ENCODE peak calls at places on chromosome 5, in eight cellular contexts. Z, U, J, N, T, M, C and E are unnamed samples.

GRCh38 chr5:6291961-6292360 is 86.4 kb downstream of the MED10 start:
- DNase-seq in Z (no peak), U (no peak), J (no peak), N (peak), T (peak), M (peak), C (peak), E (no peak)

GRCh38 chr5:134371834-134372340 is 518 bp downstream of the UBE2B start:
- DNase-seq in Z (peak), U (peak), J (peak), N (peak), T (peak), M (peak), C (peak), E (peak)

GRCh38 chr5:133249593-133249992 is 197.8 kb downstream of the HSPA4 start:
- DNase-seq in Z (no peak), U (no peak), J (no peak), N (no peak), T (no peak), M (no peak), C (peak), E (no peak)

GRCh38 chr5:33321026-33321425 is 119.7 kb upstream of the TARS1 start:
- DNase-seq in Z (no peak), U (peak), J (peak), N (peak), T (no peak), M (no peak), C (peak), E (no peak)

GRCh38 chr5:31692561-31693221 is 53.8 kb downstream of the PDZD2 start:
- DNase-seq in Z (no peak), U (no peak), J (no peak), N (no peak), T (no peak), M (no peak), C (no peak), E (no peak)

GRCh38 chr5:177495243-177496060 is 2.0 kb downstream of the PDLIM7 start:
- DNase-seq in Z (peak), U (peak), J (peak), N (peak), T (peak), M (peak), C (peak), E (peak)

GRCh38 chr5:44446399-44446798 is 57.2 kb upstream of the FGF10 start:
- DNase-seq in Z (no peak), U (no peak), J (no peak), N (no peak), T (no peak), M (no peak), C (no peak), E (no peak)

GRCh38 chr5:103487253-103487652 is 75.3 kb downstream of the NUDT12 start:
- DNase-seq in Z (no peak), U (no peak), J (peak), N (peak), T (no peak), M (no peak), C (no peak), E (no peak)

GRCh38 chr5:96658272-96658671 is 3.9 kb upstream of the CAST start:
- DNase-seq in Z (no peak), U (no peak), J (peak), N (no peak), T (no peak), M (no peak), C (no peak), E (no peak)

GRCh38 chr5:34436761-34437501 is 219.2 kb upstream of the RAI14 start:
- DNase-seq in Z (no peak), U (no peak), J (peak), N (no peak), T (no peak), M (no peak), C (no peak), E (no peak)

GRCh38 chr5:161138751-161139455 is 286.9 kb upstream of the ATP10B start:
- DNase-seq in Z (no peak), U (no peak), J (no peak), N (no peak), T (peak), M (no peak), C (no peak), E (no peak)

GRCh38 chr5:52922384-52922783 is 66.8 kb upstream of the ITGA2 start:
- DNase-seq in Z (no peak), U (no peak), J (peak), N (peak), T (no peak), M (no peak), C (peak), E (no peak)

GRCh38 chr5:157273131-157273556 is 7.2 kb downstream of the CYFIP2 start:
- DNase-seq in Z (peak), U (no peak), J (no peak), N (no peak), T (peak), M (no peak), C (no peak), E (no peak)

GRCh38 chr5:111783537-111783936 is 26.5 kb upstream of the NREP start:
- DNase-seq in Z (no peak), U (no peak), J (no peak), N (no peak), T (no peak), M (no peak), C (no peak), E (no peak)

GRCh38 chr5:175713930-175714329 is 56.1 kb downstream of the HRH2 start:
- DNase-seq in Z (no peak), U (peak), J (no peak), N (no peak), T (no peak), M (no peak), C (no peak), E (no peak)

GRCh38 chr5:138610468-138611294 is 35.5 kb upstream of the HSPA9 start:
- DNase-seq in Z (no peak), U (no peak), J (peak), N (peak), T (no peak), M (peak), C (peak), E (no peak)
- TF ChIP-seq CTCF in Z (peak), U (no peak), J (peak), N (peak), T (no peak), M (peak), C (no peak), E (no peak)

DNA sequence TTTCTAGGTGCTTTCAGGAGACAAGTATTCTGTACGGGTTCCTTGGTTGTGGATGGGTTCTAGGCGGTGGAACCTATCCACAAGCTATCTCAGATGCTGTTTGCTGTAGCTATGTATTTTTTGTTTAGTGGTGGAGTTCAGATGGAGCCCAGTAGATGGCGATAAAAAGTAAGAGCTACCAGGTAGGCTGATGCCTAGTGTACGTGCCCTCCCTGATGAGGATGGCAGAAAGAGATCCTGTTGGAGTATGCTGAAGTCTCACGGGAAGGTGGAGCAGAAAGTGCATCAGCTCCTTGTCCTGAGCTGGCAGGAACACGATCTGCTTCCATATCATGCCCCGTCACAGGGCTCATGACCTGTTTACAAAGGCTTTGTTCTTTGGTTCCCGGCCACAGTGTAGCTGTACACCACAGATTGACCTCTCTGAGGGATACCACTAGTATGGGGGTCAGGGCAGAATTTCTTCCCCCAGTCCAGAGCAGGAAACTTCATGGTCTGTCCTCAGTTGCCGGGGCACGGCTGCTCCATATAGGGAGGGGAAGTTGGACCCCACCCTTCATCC is 12.6 kb upstream of the UGT3A2 start:
- DNase-seq in Z (peak), U (no peak), J (peak), N (peak), T (peak), M (peak), C (peak), E (peak)
- TF ChIP-seq CTCF in Z (peak), U (peak), J (peak), N (peak), T (peak), M (peak), C (peak), E (peak)

DNA sequence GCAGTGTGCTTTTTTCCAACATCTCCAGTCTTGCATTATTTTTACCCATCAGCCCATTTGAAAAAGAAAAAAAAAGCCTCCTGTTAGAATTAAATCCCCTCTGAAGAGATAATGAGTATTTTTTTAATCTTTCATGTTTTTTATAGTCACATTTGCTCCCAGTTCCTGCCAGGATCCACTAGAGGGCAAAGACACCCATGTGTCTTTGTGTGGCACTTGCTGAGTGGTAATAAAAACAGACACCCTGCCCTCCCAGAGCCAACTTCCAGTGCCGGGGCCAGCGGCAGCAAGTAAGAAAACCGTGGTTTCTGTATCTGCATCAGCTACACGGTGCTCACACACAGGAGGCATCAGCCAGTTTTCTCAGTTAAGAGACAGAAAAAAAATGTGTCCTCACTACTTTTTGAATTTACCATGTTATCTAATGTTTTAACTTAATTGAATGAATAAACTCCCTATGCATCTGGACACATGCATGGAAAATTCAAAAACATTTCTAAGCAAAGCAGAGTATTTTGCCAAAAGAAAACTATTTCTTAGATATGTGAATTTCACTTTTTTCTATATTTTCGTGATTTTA is 70.2 kb upstream of the PLEKHG4B start:
- DNase-seq in Z (no peak), U (no peak), J (peak), N (peak), T (no peak), M (no peak), C (peak), E (no peak)
- TF ChIP-seq CTCF in Z (no peak), U (no peak), J (peak), N (peak), T (peak), M (peak), C (peak), E (no peak)

GRCh38 chr5:63960646-63961045 is 1.6 kb downstream of the HTR1A start:
- DNase-seq in Z (peak), U (no peak), J (no peak), N (no peak), T (no peak), M (no peak), C (no peak), E (no peak)
- TF ChIP-seq CTCF in Z (no peak), U (no peak), J (no peak), N (no peak), T (no peak), M (no peak), C (no peak), E (no peak)

GRCh38 chr5:150148408-150148927 is 7.2 kb downstream of the PDGFRB start:
- DNase-seq in Z (no peak), U (peak), J (no peak), N (peak), T (no peak), M (no peak), C (no peak), E (no peak)

GRCh38 chr5:150144876-150145275 is 10.8 kb downstream of the PDGFRB start:
- DNase-seq in Z (no peak), U (no peak), J (no peak), N (no peak), T (no peak), M (no peak), C (no peak), E (no peak)

GRCh38 chr5:150147580-150148407 is 7.9 kb downstream of the PDGFRB start:
- DNase-seq in Z (no peak), U (peak), J (no peak), N (no peak), T (no peak), M (no peak), C (no peak), E (no peak)

GRCh38 chr5:150146235-150146634 is 9.4 kb downstream of the PDGFRB start:
- DNase-seq in Z (no peak), U (no peak), J (no peak), N (no peak), T (no peak), M (no peak), C (no peak), E (no peak)

GRCh38 chr5:150146862-150147579 is 8.6 kb downstream of the PDGFRB start:
- DNase-seq in Z (no peak), U (no peak), J (no peak), N (no peak), T (no peak), M (no peak), C (no peak), E (no peak)
- TF ChIP-seq CTCF in Z (no peak), U (no peak), J (no peak), N (no peak), T (no peak), M (no peak), C (no peak), E (no peak)

GRCh38 chr5:138752951-138753793 is at the start of gene CTNNA1:
- DNase-seq in Z (peak), U (peak), J (peak), N (peak), T (peak), M (peak), C (peak), E (peak)
- TF ChIP-seq CTCF in Z (no peak), U (no peak), J (no peak), N (no peak), T (no peak), M (no peak), C (no peak), E (no peak)